ENCODE peak calls at places on chromosomes 12 and 14, in five cellular contexts. S is stimulated activated CD8-positive, alpha-beta memory T cell treated with anti-CD3 and anti-CD28 coated beads, Interleukin-2, amount 100 ng/mL, for 48 hours; K is esophagus muscularis mucosa; Q is psoas muscle; T is NCI-H1092 treated with DMSO at 0.1 percent for 48 hours. B is an unnamed sample.
A peak's percentile ranks its signal among the peaks of the same experiment; 100 is the strongest.

GRCh38 chr14:100603341-100604125 is 16.3 kb upstream of the BEGAIN start:
- DNase-seq in Q (no peak), K (no peak), S (no peak), T (no peak), B (no peak)

GRCh38 chr12:619346-619745 is 43.9 kb downstream of the NINJ2 start:
- DNase-seq in K (no peak), Q (peak; percentile 68), S (no peak), T (no peak), B (no peak)

GRCh38 chr12:124898200-124898950 is 16.1 kb downstream of the UBC start:
- DNase-seq in S (peak; percentile 52), T (peak; percentile 75), K (no peak), Q (peak; percentile 75), B (no peak)

GRCh38 chr12:119334459-119335170 is at the start of gene CCDC60:
- DNase-seq in Q (no peak), K (no peak), T (no peak), S (no peak), B (no peak)

GRCh38 chr14:104361921-104362681 is 217.5 kb upstream of the C14orf180 start:
- DNase-seq in K (no peak), S (no peak), T (no peak), Q (peak; percentile 38), B (no peak)

GRCh38 chr14:68234101-68234905 is 414.7 kb downstream of the RAD51B start:
- DNase-seq in T (no peak), K (no peak), Q (no peak), S (no peak), B (no peak)

GRCh38 chr12:91813701-91814100 is 331.9 kb downstream of the BTG1 start:
- DNase-seq in Q (no peak), K (no peak), T (no peak), S (no peak), B (no peak)

GRCh38 chr12:15122349-15122748 is 98.9 kb downstream of the RERG start:
- DNase-seq in Q (no peak), S (no peak), K (no peak), T (no peak), B (no peak)

GRCh38 chr14:95765016-95765415 is 51.1 kb upstream of the TCL1A start:
- DNase-seq in K (no peak), Q (no peak), S (no peak), T (no peak), B (no peak)

GRCh38 chr12:100793182-100793581 is 1.4 kb upstream of the ANO4 start:
- DNase-seq in K (no peak), T (no peak), S (no peak), Q (no peak), B (no peak)

GRCh38 chr14:58107947-58108552 is 44.0 kb downstream of the ARMH4 start:
- DNase-seq in T (peak; percentile 67), S (no peak), Q (no peak), K (no peak), B (no peak)

GRCh38 chr12:127025545-127025944 is 1241.4 kb upstream of the TMEM132C start:
- DNase-seq in Q (no peak), S (no peak), K (no peak), T (no peak), B (no peak)

GRCh38 chr14:70988452-70988851 is 81.2 kb downstream of the PCNX1 start:
- DNase-seq in S (no peak), Q (no peak), K (no peak), T (no peak), B (no peak)

GRCh38 chr14:81323621-81324400 is 76.3 kb downstream of the STON2 start:
- DNase-seq in S (no peak), K (no peak), T (no peak), Q (no peak), B (no peak)

GRCh38 chr12:80107221-80107620 is 7.9 kb downstream of the OTOGL start:
- DNase-seq in Q (no peak), S (no peak), T (no peak), K (no peak), B (no peak)

GRCh38 chr14:50452979-50453705 is 56.5 kb upstream of the CDKL1 start:
- DNase-seq in T (no peak), Q (no peak), K (no peak), S (no peak), B (no peak)

GRCh38 chr12:15688202-15688736 is 100.9 kb downstream of the EPS8 start:
- DNase-seq in S (no peak), T (no peak), K (peak; percentile 93), Q (peak; percentile 73), B (no peak)

GRCh38 chr14:70708717-70709570 is 67.2 kb downstream of the TTC9 start:
- DNase-seq in Q (no peak), S (no peak), T (peak; percentile 52), K (no peak), B (no peak)

GRCh38 chr12:94618995-94619695 is 31.2 kb downstream of the TMCC3 start:
- DNase-seq in S (no peak), K (no peak), T (no peak), Q (no peak), B (no peak)

GRCh38 chr12:99767809-99768208 is 120.3 kb downstream of the GARIN6 start:
- DNase-seq in K (no peak), T (peak; percentile 35), Q (no peak), S (no peak), B (no peak)

GRCh38 chr14:70640938-70641547 is 673 bp upstream of the TTC9 start:
- DNase-seq in T (peak; percentile 29), K (peak; percentile 87), Q (peak; percentile 86), S (peak; percentile 19), B (peak; percentile 51)

GRCh38 chr12:109827566-109828550 is 5.3 kb downstream of the TRPV4 start:
- DNase-seq in S (no peak), T (no peak), Q (peak; percentile 73), K (no peak), B (no peak)

GRCh38 chr14:69427596-69427995 is 29.1 kb downstream of the SLC39A9 start:
- DNase-seq in K (no peak), T (no peak), S (no peak), Q (no peak), B (no peak)

GRCh38 chr14:104554608-104555401 is 24.8 kb upstream of the C14orf180 start:
- DNase-seq in Q (peak; percentile 44), K (no peak), T (no peak), S (no peak), B (no peak)

GRCh38 chr12:47222960-47223847 is 143.4 kb upstream of the AMIGO2 start:
- DNase-seq in S (no peak), T (no peak), Q (no peak), K (no peak), B (no peak)

GRCh38 chr14:58096731-58097130 is 55.3 kb downstream of the ARMH4 start:
- DNase-seq in T (no peak), S (no peak), K (no peak), Q (no peak), B (no peak)

GRCh38 chr12:2284857-2285256 is 232.1 kb downstream of the CACNA1C start:
- DNase-seq in K (no peak), Q (peak; percentile 76), S (peak; percentile 21), T (peak; percentile 86), B (peak; percentile 20)

GRCh38 chr14:103607039-103607668 is 21.9 kb upstream of the KLC1 start:
- DNase-seq in Q (peak; percentile 85), S (peak; percentile 52), T (peak; percentile 85), K (peak; percentile 96), B (peak; percentile 48)

GRCh38 chr12:123533672-123534643 is at the start of gene RILPL1:
- DNase-seq in S (peak; percentile 23), T (no peak), K (no peak), Q (peak; percentile 75), B (peak; percentile 56)

GRCh38 chr12:46674818-46675217 is 151.0 kb downstream of the SLC38A4 start:
- DNase-seq in K (no peak), Q (no peak), T (no peak), S (no peak), B (no peak)

B was measured in GM18507.